ENCODE peak calls at places on chromosomes 12 and 14, in four cellular contexts. N, A, Z and J are unnamed samples.

GRCh38 chr12:7503686-7504085 is at the start of gene CD163:
- DNase-seq in N (no peak), A (no peak), Z (no peak), J (no peak)

GRCh38 chr14:79017561-79017960 is 847.4 kb downstream of the NRXN3 start:
- DNase-seq in N (no peak), A (no peak), Z (no peak), J (no peak)

GRCh38 chr12:50411051-50411660 is 10.5 kb downstream of the LARP4 start:
- DNase-seq in N (no peak), A (no peak), Z (no peak), J (no peak)

GRCh38 chr12:53996188-53996885 is 3.6 kb upstream of the HOXC9 start:
- DNase-seq in N (no peak), A (no peak), Z (no peak), J (no peak)

GRCh38 chr14:84410344-84410743 is 1119.6 kb upstream of the FLRT2 start:
- DNase-seq in N (no peak), A (no peak), Z (no peak), J (no peak)

GRCh38 chr14:70842851-70843462 is 33.6 kb upstream of the MAP3K9 start:
- DNase-seq in N (no peak), A (no peak), Z (no peak), J (no peak)

GRCh38 chr14:53999061-53999488 is 42.5 kb upstream of the BMP4 start:
- DNase-seq in N (no peak), A (no peak), Z (peak), J (no peak)

GRCh38 chr14:71204231-71204630 is 297.0 kb downstream of the PCNX1 start:
- DNase-seq in N (no peak), A (no peak), Z (no peak), J (no peak)

GRCh38 chr12:120110550-120111501 is 5.7 kb downstream of the RAB35 start:
- DNase-seq in N (no peak), A (no peak), Z (no peak), J (no peak)

GRCh38 chr12:40224439-40225291 is at the start of gene LRRK2:
- DNase-seq in N (peak), A (peak), Z (no peak), J (no peak)

GRCh38 chr12:50188875-50189575 is 21.9 kb upstream of the CERS5 start:
- DNase-seq in N (no peak), A (no peak), Z (no peak), J (no peak)

GRCh38 chr14:87305345-87305744 is 687.6 kb downstream of the GALC start:
- DNase-seq in N (no peak), A (no peak), Z (no peak), J (no peak)

GRCh38 chr12:57610553-57611115 is 601 bp upstream of the ARHGEF25 start:
- DNase-seq in N (no peak), A (peak), Z (no peak), J (no peak)

GRCh38 chr14:99721792-99722516 is 37.9 kb downstream of the CYP46A1 start:
- DNase-seq in N (no peak), A (no peak), Z (no peak), J (no peak)

GRCh38 chr14:95467232-95467631 is 49.2 kb downstream of the SYNE3 start:
- DNase-seq in N (no peak), A (no peak), Z (no peak), J (no peak)

GRCh38 chr14:55846852-55847471 is 267.0 kb downstream of the KTN1 start:
- DNase-seq in N (no peak), A (no peak), Z (no peak), J (no peak)

GRCh38 chr12:71371132-71371531 is 68.5 kb upstream of the LGR5 start:
- DNase-seq in N (no peak), A (no peak), Z (peak), J (peak)

GRCh38 chr14:73924337-73924736 is 25.6 kb downstream of the FAM161B start:
- DNase-seq in N (no peak), A (no peak), Z (no peak), J (no peak)

GRCh38 chr12:87930652-87931051 is 98.5 kb downstream of the C12orf50 start:
- DNase-seq in N (no peak), A (no peak), Z (no peak), J (no peak)

GRCh38 chr14:62736426-62737043 is 308.7 kb downstream of the KCNH5 start:
- DNase-seq in N (no peak), A (no peak), Z (no peak), J (no peak)

GRCh38 chr12:93448796-93449195 is 7.0 kb upstream of the UBE2N start:
- DNase-seq in N (no peak), A (no peak), Z (peak), J (no peak)

GRCh38 chr12:93451423-93452158 is 9.8 kb upstream of the UBE2N start:
- DNase-seq in N (no peak), A (no peak), Z (no peak), J (no peak)

GRCh38 chr12:93456077-93456476 is 11.2 kb upstream of the MRPL42 start:
- DNase-seq in N (no peak), A (no peak), Z (no peak), J (no peak)

GRCh38 chr12:93449277-93449676 is 7.5 kb upstream of the UBE2N start:
- DNase-seq in N (no peak), A (no peak), Z (no peak), J (no peak)

GRCh38 chr12:93453633-93454032 is 11.9 kb upstream of the UBE2N start:
- DNase-seq in N (no peak), A (no peak), Z (no peak), J (no peak)
- TF ChIP-seq ELF1 in N (no peak), A (no peak), Z (no peak), J (no peak)

DNA sequence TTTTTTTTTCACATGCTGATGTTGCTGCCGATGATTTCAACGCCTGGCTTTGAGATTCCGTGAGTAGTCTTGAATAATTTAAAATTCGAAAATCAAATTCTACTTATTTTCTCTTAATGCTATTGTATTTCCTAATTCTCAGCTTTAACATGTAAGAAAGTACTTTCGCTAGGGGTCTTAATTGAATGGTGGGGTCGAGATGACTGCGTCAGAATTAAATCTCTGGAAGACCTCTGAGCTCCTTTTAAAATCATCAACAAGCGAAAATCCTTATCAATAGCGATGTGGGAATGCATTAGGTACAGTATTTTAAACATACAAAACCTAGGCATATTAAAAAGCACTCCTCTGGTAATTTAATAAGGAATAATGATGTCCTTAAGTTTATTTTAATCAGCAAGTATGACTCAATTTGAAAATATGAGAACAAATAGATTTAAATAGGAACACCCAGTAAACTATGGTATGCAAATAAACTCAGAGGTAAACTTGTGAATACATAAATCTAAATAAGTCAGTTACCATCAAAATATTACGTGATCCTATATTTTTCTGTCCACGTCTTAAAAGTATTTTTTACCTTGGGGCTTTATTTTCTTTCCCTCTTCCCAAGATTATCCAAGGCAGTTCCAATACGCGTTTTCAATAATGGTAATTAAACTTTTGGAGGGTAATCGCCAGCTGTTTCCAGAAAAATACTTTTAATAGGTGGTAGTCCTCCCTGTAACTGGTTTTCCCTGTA is 1.4 kb downstream of the FOXA1 start:
- DNase-seq in N (no peak), A (no peak), Z (no peak), J (no peak)
- H2AFZ ChIP-seq in N (peak), A (no peak), Z (peak), J (no peak)

GRCh38 chr14:91660790-91661189 is 71.1 kb downstream of the CATSPERB start:
- DNase-seq in N (no peak), A (no peak), Z (no peak), J (no peak)
- TF ChIP-seq JUND in N (no peak), A (no peak), Z (no peak), J (no peak)

GRCh38 chr12:92968201-92968813 is 39.2 kb upstream of the EEA1 start:
- DNase-seq in N (no peak), A (no peak), Z (no peak), J (no peak)
- TF ChIP-seq ELF1 in N (no peak), A (no peak), Z (no peak), J (no peak)

DNA sequence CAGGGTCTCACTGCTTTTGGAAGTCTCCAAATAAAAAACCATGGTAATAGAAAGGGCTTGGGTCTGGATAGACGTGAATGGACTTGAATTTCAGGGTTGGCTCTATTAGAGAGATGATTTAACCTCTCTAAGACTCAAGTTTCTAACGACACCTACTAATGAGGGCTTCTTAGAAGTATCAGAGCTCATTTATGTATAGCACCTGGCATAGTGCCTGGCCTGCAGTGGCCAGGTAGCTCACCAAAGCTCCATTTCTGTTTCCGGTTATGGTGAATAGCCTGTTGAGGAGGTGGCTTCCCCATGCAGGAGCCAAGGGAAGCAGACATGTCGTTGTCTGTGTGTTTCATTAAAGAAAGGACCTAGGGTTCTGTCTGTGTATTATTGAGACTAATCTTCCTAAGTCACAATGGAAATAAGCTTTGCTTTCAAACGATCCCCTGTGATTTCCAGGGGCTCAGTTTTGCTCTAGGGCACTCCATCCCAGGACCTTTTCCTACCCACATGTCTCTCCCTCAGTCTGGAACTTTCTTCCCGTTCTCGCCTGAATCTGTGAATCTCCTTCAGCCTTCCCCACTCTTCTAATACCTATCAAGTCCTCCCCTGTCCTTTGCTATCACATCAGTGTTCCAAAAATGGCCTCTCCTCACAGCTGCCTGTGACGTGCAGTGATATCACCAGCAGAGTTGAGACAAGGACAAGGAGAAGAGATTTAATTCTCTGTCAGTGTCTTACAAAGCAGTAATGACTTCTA is 108.8 kb downstream of the ETV6 start:
- DNase-seq in N (no peak), A (no peak), Z (no peak), J (no peak)
- H2AFZ ChIP-seq in N (no peak), A (no peak), Z (no peak), J (no peak)

GRCh38 chr14:103316723-103317122 is 17.3 kb upstream of the EIF5 start:
- DNase-seq in N (no peak), A (no peak), Z (no peak), J (no peak)

GRCh38 chr14:103314496-103315277 is 19.4 kb upstream of the EIF5 start:
- DNase-seq in N (peak), A (no peak), Z (peak), J (no peak)

GRCh38 chr14:103313704-103314103 is 20.3 kb upstream of the EIF5 start:
- DNase-seq in N (peak), A (no peak), Z (no peak), J (no peak)

GRCh38 chr14:103315941-103316340 is 18.1 kb upstream of the EIF5 start:
- DNase-seq in N (no peak), A (no peak), Z (no peak), J (no peak)

GRCh38 chr14:103315368-103315911 is 18.6 kb upstream of the EIF5 start:
- DNase-seq in N (peak), A (no peak), Z (peak), J (no peak)
- TF ChIP-seq JUND in N (peak), A (no peak), Z (no peak), J (no peak)

GRCh38 chr12:108996320-108996719 is 24.5 kb downstream of the SVOP start:
- DNase-seq in N (no peak), A (no peak), Z (no peak), J (no peak)
- TF ChIP-seq ELF1 in N (no peak), A (no peak), Z (no peak), J (no peak)

DNA sequence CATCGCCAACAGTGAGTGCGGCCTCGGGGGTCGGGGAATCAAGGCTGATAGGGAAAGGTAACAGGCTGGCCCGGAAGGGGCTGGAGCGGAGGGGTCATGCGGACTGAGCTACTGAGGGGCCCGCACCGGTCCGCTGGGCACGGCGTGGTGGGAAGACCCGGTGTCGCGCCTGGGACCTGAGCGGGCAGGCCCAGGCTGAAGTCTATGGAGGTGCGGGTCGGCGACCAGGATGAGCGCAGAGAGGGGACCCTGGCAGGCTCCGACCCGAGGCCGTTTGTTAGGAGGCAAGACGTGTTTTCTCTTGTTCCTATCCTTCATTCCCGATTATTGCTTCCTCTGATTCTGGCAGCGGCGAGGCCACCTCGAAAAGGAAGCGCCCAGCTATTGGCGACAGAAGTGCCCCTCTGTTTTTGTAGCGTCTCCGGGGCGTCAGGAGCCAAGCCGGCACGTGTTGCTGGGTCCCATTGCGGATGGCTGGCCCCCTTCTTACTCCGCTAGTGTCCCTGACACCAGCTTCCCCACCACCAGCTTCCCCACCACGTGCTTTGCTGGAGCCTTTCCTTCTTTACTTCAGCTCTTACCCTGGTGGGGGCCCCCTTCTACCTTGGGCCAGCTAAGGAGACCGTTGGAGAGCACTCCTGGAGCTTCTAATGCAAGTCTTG is 587 bp downstream of the PA2G4 start:
- DNase-seq in N (peak), A (peak), Z (no peak), J (no peak)
- H2AFZ ChIP-seq in N (peak), A (peak), Z (no peak), J (no peak)

GRCh38 chr14:37179896-37180502 is 7.6 kb upstream of the SLC25A21 start:
- DNase-seq in N (no peak), A (no peak), Z (no peak), J (no peak)
- TF ChIP-seq JUND in N (no peak), A (no peak), Z (no peak), J (no peak)